ENCODE peak calls at places on chromosome 2, in seven cellular contexts. M is stomach, A is endothelial cell, G is RWPE1, H is cardiac fibroblast, K is fibroblast of lung, X is A549. Q is an unnamed sample.
A peak's percentile ranks its signal among the peaks of the same experiment; 100 is the strongest.

GRCh38 chr2:172996387-172996961 is 79.2 kb upstream of the MAP3K20 start:
- DNase-seq in G (peak; percentile 38), X (peak; percentile 42), K (no peak), A (no peak), M (no peak), H (peak; percentile 53), Q (no peak)

GRCh38 chr2:240597419-240598181 is 11.1 kb downstream of the CAPN10 start:
- DNase-seq in G (no peak), M (no peak), X (no peak), H (no peak), K (no peak), A (no peak), Q (no peak)

GRCh38 chr2:3476386-3477033 is 42.8 kb downstream of the ADI1 start:
- DNase-seq in X (no peak), K (peak; percentile 66), H (no peak), A (no peak), G (no peak), M (no peak), Q (no peak)

GRCh38 chr2:33482518-33482917 is 6.1 kb downstream of the RASGRP3 start:
- DNase-seq in X (no peak), G (no peak), A (no peak), M (no peak), H (no peak), K (no peak), Q (no peak)

GRCh38 chr2:144201126-144201525 is 318.8 kb downstream of the ZEB2 start:
- DNase-seq in A (no peak), G (no peak), X (no peak), M (no peak), H (no peak), K (no peak), Q (no peak)

GRCh38 chr2:83459456-83459855 is 999.6 kb downstream of the SUCLG1 start:
- DNase-seq in A (no peak), G (no peak), H (no peak), M (no peak), K (no peak), X (no peak), Q (no peak)

GRCh38 chr2:96305979-96306308 is 598 bp upstream of the SNRNP200 start:
- DNase-seq in A (no peak), M (no peak), K (no peak), X (no peak), H (peak; percentile 13), G (no peak), Q (no peak)

GRCh38 chr2:177383935-177384334 is 8.6 kb upstream of the AGPS start:
- DNase-seq in M (no peak), X (no peak), K (no peak), A (no peak), G (no peak), H (no peak), Q (no peak)

GRCh38 chr2:41598161-41598894 is 449.5 kb upstream of the PKDCC start:
- DNase-seq in H (peak; percentile 73), G (no peak), M (no peak), K (peak; percentile 38), A (no peak), X (no peak), Q (no peak)

GRCh38 chr2:181742361-181742760 is 62.0 kb upstream of the NEUROD1 start:
- DNase-seq in H (no peak), A (no peak), X (no peak), K (peak; percentile 12), G (no peak), M (no peak), Q (no peak)

GRCh38 chr2:219309278-219309677 is at the start of gene PTPRN:
- DNase-seq in G (no peak), K (peak; percentile 87), A (no peak), X (no peak), M (no peak), H (no peak), Q (no peak)

GRCh38 chr2:216918088-216918680 is 58.3 kb upstream of the TNP1 start:
- DNase-seq in H (peak; percentile 74), X (peak; percentile 23), K (peak; percentile 68), A (no peak), G (peak; percentile 82), M (no peak), Q (no peak)

GRCh38 chr2:105426626-105427292 is 27.9 kb upstream of the FHL2 start:
- DNase-seq in G (no peak), H (no peak), K (no peak), M (no peak), A (no peak), X (no peak), Q (no peak)

GRCh38 chr2:144650886-144651285 is 131.0 kb upstream of the ZEB2 start:
- DNase-seq in H (no peak), A (no peak), M (no peak), X (no peak), K (no peak), G (no peak), Q (no peak)

GRCh38 chr2:188204830-188205229 is 86.8 kb upstream of the GULP1 start:
- DNase-seq in A (no peak), H (no peak), M (no peak), G (no peak), K (no peak), X (no peak), Q (no peak)

GRCh38 chr2:216862628-216863027 is 2.8 kb upstream of the TNP1 start:
- DNase-seq in X (peak; percentile 6), G (no peak), M (no peak), A (no peak), H (no peak), K (no peak), Q (no peak)

GRCh38 chr2:192150166-192150565 is 44.6 kb downstream of the TMEFF2 start:
- DNase-seq in K (peak; percentile 49), X (no peak), G (no peak), M (no peak), A (no peak), H (no peak), Q (no peak)

GRCh38 chr2:192148241-192148619 is 46.5 kb downstream of the TMEFF2 start:
- DNase-seq in X (no peak), H (no peak), A (no peak), M (no peak), G (no peak), K (no peak), Q (no peak)

GRCh38 chr2:192151848-192152247 is 42.9 kb downstream of the TMEFF2 start:
- DNase-seq in A (no peak), K (peak; percentile 75), H (peak; percentile 62), G (no peak), X (no peak), M (no peak), Q (no peak)

GRCh38 chr2:192146069-192147006 is 48.4 kb downstream of the TMEFF2 start:
- DNase-seq in M (no peak), G (peak; percentile 55), K (peak; percentile 75), X (peak; percentile 18), A (no peak), H (peak; percentile 77), Q (no peak)

DNA sequence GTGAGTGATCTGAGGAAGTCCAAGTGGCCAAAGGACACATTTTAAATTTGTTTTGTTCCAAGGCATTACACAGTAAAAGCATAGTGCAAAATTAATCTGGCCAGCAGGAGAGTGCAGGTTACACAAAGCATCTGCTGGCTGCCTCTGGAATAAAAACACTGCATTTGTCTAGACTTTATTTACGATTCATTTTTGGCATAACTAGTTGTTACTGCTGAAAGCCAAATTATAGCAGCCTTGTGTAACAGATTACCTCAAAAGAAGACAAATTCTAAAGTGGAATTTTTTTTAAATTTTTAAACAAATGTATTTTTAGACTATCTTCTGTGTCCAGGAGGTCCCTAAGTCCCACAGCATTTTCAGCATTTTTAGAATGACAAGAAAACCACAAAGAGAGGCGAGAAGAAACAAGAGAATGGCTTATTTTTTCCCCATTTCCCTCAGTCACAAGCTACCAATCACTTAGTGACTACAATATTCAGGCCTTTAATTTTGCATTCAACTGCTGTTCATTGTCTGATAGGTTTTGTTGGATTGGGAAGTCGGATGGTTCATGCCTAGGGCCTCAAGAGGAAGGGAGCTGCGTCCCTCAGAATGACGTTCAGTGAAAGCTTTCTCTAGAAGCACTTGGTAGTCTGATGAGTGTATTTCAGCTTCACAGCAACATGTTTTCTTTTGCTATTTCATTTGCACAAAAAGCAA is 46.0 kb downstream of the TMEFF2 start:
- DNase-seq in M (no peak), X (no peak), A (no peak), H (peak; percentile 41), K (peak; percentile 71), G (no peak), Q (no peak)
- TF ChIP-seq CTCF in M (no peak), X (no peak), A (no peak), H (peak; percentile 6), K (peak; percentile 3), G (no peak), Q (no peak)

GRCh38 chr2:74142340-74142739 is 5.4 kb downstream of the BOLA3 start:
- DNase-seq in X (peak; percentile 62), H (no peak), G (no peak), K (no peak), A (peak; percentile 27), M (no peak), Q (no peak)

GRCh38 chr2:74138219-74138951 is 9.3 kb downstream of the BOLA3 start:
- DNase-seq in H (no peak), G (no peak), X (no peak), M (no peak), K (no peak), A (no peak), Q (no peak)

GRCh38 chr2:74137651-74138050 is 10.1 kb downstream of the BOLA3 start:
- DNase-seq in M (no peak), X (no peak), K (no peak), G (no peak), H (no peak), A (no peak), Q (no peak)

GRCh38 chr2:74138952-74139323 is 8.8 kb downstream of the BOLA3 start:
- DNase-seq in K (no peak), H (no peak), G (no peak), X (no peak), M (no peak), A (peak; percentile 54), Q (no peak)
- TF ChIP-seq CTCF in K (no peak), H (no peak), G (no peak), X (peak; percentile 53), M (no peak), A (peak; percentile 63), Q (no peak)

GRCh38 chr2:20565623-20566236 is 85.2 kb downstream of the HS1BP3 start:
- DNase-seq in K (peak; percentile 34), X (no peak), M (no peak), H (no peak), G (no peak), A (no peak), Q (no peak)
- TF ChIP-seq CTCF in K (no peak), X (no peak), M (no peak), H (no peak), G (no peak), A (no peak), Q (no peak)

GRCh38 chr2:163467206-163467605 is 268.6 kb downstream of the FIGN start:
- DNase-seq in G (no peak), M (no peak), A (no peak), X (no peak), H (no peak), K (no peak), Q (no peak)

GRCh38 chr2:163474319-163474744 is 261.5 kb downstream of the FIGN start:
- DNase-seq in K (no peak), G (no peak), M (no peak), X (no peak), H (no peak), A (no peak), Q (no peak)

GRCh38 chr2:163475815-163476214 is 260.0 kb downstream of the FIGN start:
- DNase-seq in K (no peak), G (no peak), X (no peak), M (no peak), H (no peak), A (no peak), Q (no peak)

GRCh38 chr2:163469561-163469962 is 266.2 kb downstream of the FIGN start:
- DNase-seq in H (peak; percentile 3), G (no peak), K (no peak), A (no peak), X (no peak), M (no peak), Q (no peak)

GRCh38 chr2:163471947-163472346 is 263.9 kb downstream of the FIGN start:
- DNase-seq in G (no peak), K (peak; percentile 30), A (no peak), H (peak; percentile 69), M (no peak), X (peak; percentile 50), Q (no peak)
- TF ChIP-seq CTCF in G (peak; percentile 15), K (peak; percentile 18), A (no peak), H (peak; percentile 45), M (no peak), X (peak; percentile 52), Q (no peak)